ENCODE peak calls at places on chromosomes 7 and 10, in six cellular contexts. G, Z, C, H, P and F are unnamed samples.

GRCh38 chr10:6072215-6072941 is 10.2 kb upstream of the IL2RA start:
- DNase-seq in G (no peak), Z (peak; percentile 26), C (no peak), H (no peak), P (no peak), F (no peak)

GRCh38 chr7:73308665-73309214 is at the start of gene NSUN5:
- DNase-seq in G (peak; percentile 80), Z (peak; percentile 94), C (peak; percentile 43), H (peak; percentile 89), P (peak; percentile 62), F (peak; percentile 31)

GRCh38 chr7:55570218-55570873 is 2.0 kb downstream of the VOPP1 start:
- DNase-seq in G (no peak), Z (no peak), C (no peak), H (no peak), P (no peak), F (no peak)

GRCh38 chr7:83413425-83413824 is 235.5 kb downstream of the SEMA3E start:
- DNase-seq in G (no peak), Z (no peak), C (no peak), H (no peak), P (no peak), F (peak; percentile 42)

GRCh38 chr10:92240289-92241157 is 50.4 kb downstream of the CPEB3 start:
- DNase-seq in G (peak; percentile 3), Z (peak; percentile 58), C (peak; percentile 57), H (no peak), P (no peak), F (no peak)

GRCh38 chr7:143284591-143285453 is at the start of gene TMEM139:
- DNase-seq in G (no peak), Z (no peak), C (no peak), H (no peak), P (no peak), F (no peak)

GRCh38 chr7:1499367-1500029 is 4.7 kb downstream of the INTS1 start:
- DNase-seq in G (no peak), Z (no peak), C (no peak), H (no peak), P (no peak), F (no peak)

GRCh38 chr10:1364151-1364910 is 308.1 kb downstream of the WDR37 start:
- DNase-seq in G (no peak), Z (no peak), C (no peak), H (no peak), P (no peak), F (no peak)

GRCh38 chr7:96976106-96976505 is 29.2 kb upstream of the DLX6 start:
- DNase-seq in G (no peak), Z (no peak), C (no peak), H (no peak), P (no peak), F (no peak)

GRCh38 chr7:121337398-121337797 is 8.6 kb downstream of the WNT16 start:
- DNase-seq in G (no peak), Z (no peak), C (no peak), H (no peak), P (no peak), F (no peak)

GRCh38 chr10:100970914-100971811 is 1.9 kb downstream of the SEMA4G start:
- DNase-seq in G (no peak), Z (peak; percentile 0), C (no peak), H (no peak), P (no peak), F (no peak)

GRCh38 chr7:92520024-92520423 is 8.3 kb downstream of the PEX1 start:
- DNase-seq in G (no peak), Z (no peak), C (no peak), H (no peak), P (no peak), F (no peak)

GRCh38 chr10:69818676-69819239 is 17.1 kb downstream of the COL13A1 start:
- DNase-seq in G (no peak), Z (no peak), C (no peak), H (no peak), P (no peak), F (no peak)

GRCh38 chr10:119333146-119333792 is 125.9 kb downstream of the GRK5 start:
- DNase-seq in G (no peak), Z (peak; percentile 76), C (no peak), H (no peak), P (no peak), F (no peak)

GRCh38 chr7:69657331-69657730 is 59.1 kb downstream of the AUTS2 start:
- DNase-seq in G (no peak), Z (no peak), C (no peak), H (no peak), P (no peak), F (no peak)

GRCh38 chr7:140304071-140304799 is 94.1 kb downstream of the SLC37A3 start:
- DNase-seq in G (peak; percentile 7), Z (peak; percentile 29), C (no peak), H (no peak), P (no peak), F (no peak)

GRCh38 chr10:1462521-1462920 is 274.8 kb downstream of the ADARB2 start:
- DNase-seq in G (no peak), Z (no peak), C (no peak), H (no peak), P (no peak), F (no peak)

GRCh38 chr10:132521466-132522102 is 16.0 kb upstream of the INPP5A start:
- DNase-seq in G (no peak), Z (no peak), C (no peak), H (no peak), P (no peak), F (no peak)

GRCh38 chr7:39356531-39356930 is 209.7 kb upstream of the YAE1 start:
- DNase-seq in G (no peak), Z (no peak), C (no peak), H (no peak), P (no peak), F (no peak)

GRCh38 chr7:116543664-116544063 is 18.8 kb downstream of the CAV1 start:
- DNase-seq in G (no peak), Z (no peak), C (peak; percentile 78), H (no peak), P (no peak), F (no peak)

GRCh38 chr10:12327476-12327875 is 21.9 kb upstream of the CAMK1D start:
- DNase-seq in G (no peak), Z (no peak), C (no peak), H (no peak), P (no peak), F (no peak)

DNA sequence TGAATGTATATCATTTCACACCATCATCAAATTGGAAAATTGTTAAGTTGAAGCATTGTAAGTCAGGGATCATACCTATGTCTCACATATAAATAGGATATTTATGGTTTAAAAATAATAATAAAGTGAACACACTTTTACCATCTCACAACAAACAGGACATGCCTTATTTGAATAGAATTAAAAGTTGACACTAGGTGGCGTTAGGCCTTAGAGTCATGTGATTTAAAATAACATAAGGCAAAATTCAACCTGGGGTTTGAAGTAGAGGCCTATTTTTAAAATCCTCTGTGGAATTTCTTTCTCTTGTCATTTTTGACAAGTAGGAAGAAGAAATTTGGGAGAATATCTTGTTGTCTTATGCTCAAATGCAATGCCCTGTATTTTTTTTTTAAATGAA is 184.7 kb upstream of the PCDH15 start:
- DNase-seq in G (no peak), Z (no peak), C (no peak), H (no peak), P (no peak), F (no peak)
- TF ChIP-seq CTCF in G (no peak), Z (peak; percentile 34), C (peak; percentile 60), H (peak; percentile 45), P (no peak), F (no peak)

GRCh38 chr10:21681156-21681555 is 147.1 kb downstream of the MLLT10 start:
- DNase-seq in G (no peak), Z (no peak), C (no peak), H (no peak), P (no peak), F (no peak)

GRCh38 chr10:21670391-21670790 is 136.4 kb downstream of the MLLT10 start:
- DNase-seq in G (no peak), Z (no peak), C (no peak), H (no peak), P (no peak), F (no peak)

GRCh38 chr10:21673668-21674067 is 139.6 kb downstream of the MLLT10 start:
- DNase-seq in G (no peak), Z (no peak), C (no peak), H (no peak), P (no peak), F (no peak)

GRCh38 chr10:21677551-21677950 is 143.5 kb downstream of the MLLT10 start:
- DNase-seq in G (no peak), Z (no peak), C (no peak), H (no peak), P (no peak), F (no peak)

GRCh38 chr10:21675157-21675796 is 141.2 kb downstream of the MLLT10 start:
- DNase-seq in G (no peak), Z (peak; percentile 45), C (peak; percentile 32), H (no peak), P (no peak), F (no peak)
- TF ChIP-seq CTCF in G (peak; percentile 82), Z (peak; percentile 78), C (peak; percentile 86), H (peak; percentile 76), P (peak; percentile 49), F (peak; percentile 62)

GRCh38 chr7:78220754-78221153 is 422.2 kb downstream of the PHTF2 start:
- DNase-seq in G (no peak), Z (no peak), C (no peak), H (no peak), P (no peak), F (no peak)

GRCh38 chr7:78224923-78225322 is 426.4 kb downstream of the PHTF2 start:
- DNase-seq in G (no peak), Z (no peak), C (no peak), H (no peak), P (no peak), F (no peak)

GRCh38 chr7:78223598-78223997 is 425.0 kb downstream of the PHTF2 start:
- DNase-seq in G (no peak), Z (no peak), C (no peak), H (no peak), P (no peak), F (no peak)

GRCh38 chr7:78225534-78225933 is 427.0 kb downstream of the PHTF2 start:
- DNase-seq in G (no peak), Z (no peak), C (peak; percentile 22), H (no peak), P (no peak), F (no peak)

DNA sequence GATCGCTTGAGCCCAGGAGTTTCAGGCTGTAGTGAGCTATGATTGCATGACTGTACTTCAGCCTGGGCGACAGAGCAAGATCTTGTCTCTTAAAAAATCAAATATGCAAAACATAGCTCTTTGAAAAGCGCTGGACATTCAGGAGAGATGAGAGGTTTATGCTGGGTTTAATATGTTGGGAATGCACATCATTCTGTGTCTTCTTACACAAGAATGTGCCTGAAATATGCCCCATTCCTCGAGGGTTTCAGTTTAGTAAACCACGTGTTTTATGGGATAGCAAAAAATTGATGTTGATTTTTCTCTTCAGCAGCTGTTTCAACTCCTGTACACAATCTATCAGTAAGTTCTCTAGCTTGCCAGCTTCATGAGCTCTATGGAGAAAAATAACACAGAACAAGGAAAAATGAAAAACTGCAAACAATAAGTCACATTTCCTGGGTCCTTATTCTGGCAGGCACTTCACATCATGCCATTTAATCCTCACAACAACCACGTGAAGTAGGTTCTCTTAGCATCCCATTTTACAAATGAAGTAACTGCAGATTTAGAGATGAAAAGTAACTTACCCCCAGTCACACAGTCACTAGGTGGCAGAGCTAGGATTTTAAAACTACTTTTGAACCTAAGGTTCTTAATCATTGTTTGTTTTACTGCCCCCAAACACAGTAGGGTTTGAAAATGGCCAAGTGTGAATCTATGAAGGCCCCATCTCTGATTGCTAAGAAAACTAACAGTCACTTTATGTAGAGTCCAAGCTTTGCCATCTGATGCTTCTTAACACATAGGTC is 423.6 kb downstream of the PHTF2 start:
- DNase-seq in G (no peak), Z (no peak), C (peak; percentile 77), H (no peak), P (no peak), F (no peak)
- TF ChIP-seq CTCF in G (no peak), Z (peak; percentile 4), C (peak; percentile 58), H (no peak), P (no peak), F (no peak)

GRCh38 chr10:51397695-51398094 is 301.7 kb downstream of the CSTF2T start:
- DNase-seq in G (no peak), Z (no peak), C (peak; percentile 74), H (peak; percentile 55), P (no peak), F (peak; percentile 18)
- TF ChIP-seq CTCF in G (no peak), Z (no peak), C (no peak), H (no peak), P (no peak), F (no peak)